ENCODE peak calls at places on chromosome 15, in eight cellular contexts. One of them, this sample, is unnamed.

GRCh38 chr15:95669146-95669922 is 661.2 kb upstream of the NR2F2 start:
- DNase-seq in glutamatergic neuron: no peak
- DNase-seq in GM10248: no peak
- DNase-seq in AG09319: no peak
- DNase-seq in GM12864: no peak
- DNase-seq in tibial nerve: no peak
- DNase-seq in cardiac fibroblast: peak; percentile 29
- DNase-seq in uterus: peak; percentile 20
- DNase-seq in this sample: no peak

GRCh38 chr15:58241872-58242271 is 103.7 kb downstream of the AQP9 start:
- DNase-seq in tibial nerve: no peak
- DNase-seq in uterus: no peak
- DNase-seq in cardiac fibroblast: no peak
- DNase-seq in GM10248: no peak
- DNase-seq in GM12864: no peak
- DNase-seq in glutamatergic neuron: no peak
- DNase-seq in AG09319: no peak
- DNase-seq in this sample: no peak

GRCh38 chr15:59384507-59384906 is 11.8 kb upstream of the MYO1E start:
- DNase-seq in GM12864: no peak
- DNase-seq in cardiac fibroblast: no peak
- DNase-seq in GM10248: peak; percentile 46
- DNase-seq in AG09319: no peak
- DNase-seq in uterus: no peak
- DNase-seq in tibial nerve: no peak
- DNase-seq in glutamatergic neuron: no peak
- DNase-seq in this sample: peak; percentile 11

GRCh38 chr15:72751751-72752455 is 31.7 kb downstream of the ADPGK start:
- DNase-seq in GM12864: no peak
- DNase-seq in uterus: no peak
- DNase-seq in glutamatergic neuron: no peak
- DNase-seq in cardiac fibroblast: peak; percentile 35
- DNase-seq in AG09319: no peak
- DNase-seq in GM10248: no peak
- DNase-seq in tibial nerve: peak; percentile 13
- DNase-seq in this sample: peak; percentile 8

GRCh38 chr15:75207618-75208500 is 6.2 kb downstream of the C15orf39 start:
- DNase-seq in glutamatergic neuron: no peak
- DNase-seq in cardiac fibroblast: no peak
- DNase-seq in tibial nerve: no peak
- DNase-seq in GM10248: no peak
- DNase-seq in GM12864: no peak
- DNase-seq in AG09319: no peak
- DNase-seq in uterus: no peak
- DNase-seq in this sample: no peak

GRCh38 chr15:70617076-70617910 is 146.1 kb downstream of the UACA start:
- DNase-seq in GM10248: no peak
- DNase-seq in tibial nerve: no peak
- DNase-seq in glutamatergic neuron: no peak
- DNase-seq in GM12864: no peak
- DNase-seq in uterus: no peak
- DNase-seq in cardiac fibroblast: peak; percentile 29
- DNase-seq in AG09319: no peak
- DNase-seq in this sample: no peak

GRCh38 chr15:68209735-68210408 is 4.7 kb upstream of the CALML4 start:
- DNase-seq in GM10248: peak; percentile 68
- DNase-seq in uterus: no peak
- DNase-seq in glutamatergic neuron: no peak
- DNase-seq in GM12864: peak; percentile 64
- DNase-seq in tibial nerve: no peak
- DNase-seq in cardiac fibroblast: no peak
- DNase-seq in AG09319: no peak
- DNase-seq in this sample: peak; percentile 67

GRCh38 chr15:89885611-89886010 is 8.2 kb downstream of the AP3S2 start:
- DNase-seq in GM12864: no peak
- DNase-seq in tibial nerve: no peak
- DNase-seq in uterus: no peak
- DNase-seq in cardiac fibroblast: no peak
- DNase-seq in AG09319: no peak
- DNase-seq in GM10248: no peak
- DNase-seq in glutamatergic neuron: no peak
- DNase-seq in this sample: no peak

GRCh38 chr15:99021027-99021624 is 13.5 kb upstream of the PGPEP1L start:
- DNase-seq in cardiac fibroblast: no peak
- DNase-seq in AG09319: no peak
- DNase-seq in uterus: no peak
- DNase-seq in glutamatergic neuron: no peak
- DNase-seq in GM12864: no peak
- DNase-seq in GM10248: no peak
- DNase-seq in tibial nerve: no peak
- DNase-seq in this sample: no peak

GRCh38 chr15:27414168-27414870 is 443.3 kb downstream of the GABRG3 start:
- DNase-seq in AG09319: no peak
- DNase-seq in GM10248: no peak
- DNase-seq in glutamatergic neuron: no peak
- DNase-seq in cardiac fibroblast: no peak
- DNase-seq in GM12864: no peak
- DNase-seq in uterus: no peak
- DNase-seq in tibial nerve: no peak
- DNase-seq in this sample: no peak

GRCh38 chr15:98331676-98332075 is 316.7 kb upstream of the IGF1R start:
- DNase-seq in uterus: no peak
- DNase-seq in glutamatergic neuron: no peak
- DNase-seq in tibial nerve: no peak
- DNase-seq in GM10248: no peak
- DNase-seq in AG09319: no peak
- DNase-seq in GM12864: no peak
- DNase-seq in cardiac fibroblast: no peak
- DNase-seq in this sample: no peak

GRCh38 chr15:89912674-89913396 is at the start of gene ARPIN:
- DNase-seq in AG09319: no peak
- DNase-seq in tibial nerve: peak; percentile 13
- DNase-seq in uterus: peak; percentile 30
- DNase-seq in GM12864: no peak
- DNase-seq in GM10248: no peak
- DNase-seq in cardiac fibroblast: peak; percentile 61
- DNase-seq in glutamatergic neuron: peak; percentile 78
- DNase-seq in this sample: peak; percentile 26

GRCh38 chr15:50415752-50416404 is 8.3 kb upstream of the USP8 start:
- DNase-seq in GM12864: no peak
- DNase-seq in glutamatergic neuron: no peak
- DNase-seq in AG09319: no peak
- DNase-seq in GM10248: no peak
- DNase-seq in tibial nerve: no peak
- DNase-seq in uterus: no peak
- DNase-seq in cardiac fibroblast: peak; percentile 10
- DNase-seq in this sample: no peak

GRCh38 chr15:73866881-73867410 is 6.4 kb upstream of the TBC1D21 start:
- DNase-seq in tibial nerve: no peak
- DNase-seq in AG09319: no peak
- DNase-seq in cardiac fibroblast: no peak
- DNase-seq in GM10248: no peak
- DNase-seq in glutamatergic neuron: no peak
- DNase-seq in uterus: no peak
- DNase-seq in GM12864: no peak
- DNase-seq in this sample: no peak

GRCh38 chr15:78950343-78950742 is 5.5 kb upstream of the CTSH start:
- DNase-seq in AG09319: no peak
- DNase-seq in GM10248: no peak
- DNase-seq in cardiac fibroblast: no peak
- DNase-seq in glutamatergic neuron: no peak
- DNase-seq in uterus: no peak
- DNase-seq in tibial nerve: no peak
- DNase-seq in GM12864: no peak
- DNase-seq in this sample: no peak

GRCh38 chr15:78947506-78947905 is 2.7 kb upstream of the CTSH start:
- DNase-seq in GM10248: no peak
- DNase-seq in tibial nerve: no peak
- DNase-seq in AG09319: no peak
- DNase-seq in GM12864: no peak
- DNase-seq in uterus: no peak
- DNase-seq in cardiac fibroblast: no peak
- DNase-seq in glutamatergic neuron: no peak
- DNase-seq in this sample: no peak

GRCh38 chr15:78949461-78949860 is 4.6 kb upstream of the CTSH start:
- DNase-seq in GM10248: no peak
- DNase-seq in GM12864: no peak
- DNase-seq in tibial nerve: no peak
- DNase-seq in cardiac fibroblast: no peak
- DNase-seq in AG09319: no peak
- DNase-seq in uterus: no peak
- DNase-seq in glutamatergic neuron: no peak
- DNase-seq in this sample: no peak

GRCh38 chr15:78951841-78952238 is 7.0 kb upstream of the CTSH start:
- DNase-seq in AG09319: no peak
- DNase-seq in GM12864: no peak
- DNase-seq in uterus: no peak
- DNase-seq in cardiac fibroblast: peak; percentile 60
- DNase-seq in GM10248: no peak
- DNase-seq in tibial nerve: no peak
- DNase-seq in glutamatergic neuron: no peak
- DNase-seq in this sample: no peak

GRCh38 chr15:78950906-78951840 is 6.3 kb upstream of the CTSH start:
- DNase-seq in GM12864: no peak
- DNase-seq in uterus: no peak
- DNase-seq in glutamatergic neuron: no peak
- DNase-seq in GM10248: no peak
- DNase-seq in cardiac fibroblast: peak; percentile 69
- DNase-seq in tibial nerve: no peak
- DNase-seq in AG09319: no peak
- DNase-seq in this sample: no peak
- TF ChIP-seq CTCF in GM12864: no peak
- TF ChIP-seq CTCF in uterus: no peak
- TF ChIP-seq CTCF in glutamatergic neuron: no peak
- TF ChIP-seq CTCF in GM10248: no peak
- TF ChIP-seq CTCF in cardiac fibroblast: peak; percentile 8
- TF ChIP-seq CTCF in tibial nerve: peak; percentile 38
- TF ChIP-seq CTCF in AG09319: peak; percentile 40
- TF ChIP-seq CTCF in this sample: no peak

GRCh38 chr15:44427756-44428724 is 611 bp downstream of the CTDSPL2 start:
- DNase-seq in GM12864: peak; percentile 5
- DNase-seq in uterus: no peak
- DNase-seq in tibial nerve: no peak
- DNase-seq in GM10248: no peak
- DNase-seq in cardiac fibroblast: peak; percentile 72
- DNase-seq in AG09319: peak; percentile 8
- DNase-seq in glutamatergic neuron: peak; percentile 71
- DNase-seq in this sample: no peak

GRCh38 chr15:44426975-44427755 is at the start of gene CTDSPL2:
- DNase-seq in GM10248: peak; percentile 94
- DNase-seq in cardiac fibroblast: peak; percentile 100
- DNase-seq in tibial nerve: peak; percentile 92
- DNase-seq in AG09319: peak; percentile 98
- DNase-seq in GM12864: peak; percentile 90
- DNase-seq in uterus: peak; percentile 98
- DNase-seq in glutamatergic neuron: peak; percentile 98
- DNase-seq in this sample: peak; percentile 96
- TF ChIP-seq CTCF in GM10248: peak; percentile 29
- TF ChIP-seq CTCF in cardiac fibroblast: no peak
- TF ChIP-seq CTCF in tibial nerve: peak; percentile 58
- TF ChIP-seq CTCF in AG09319: peak; percentile 39
- TF ChIP-seq CTCF in GM12864: peak; percentile 31
- TF ChIP-seq CTCF in uterus: peak; percentile 48
- TF ChIP-seq CTCF in glutamatergic neuron: peak; percentile 9
- TF ChIP-seq CTCF in this sample: no peak

DNA sequence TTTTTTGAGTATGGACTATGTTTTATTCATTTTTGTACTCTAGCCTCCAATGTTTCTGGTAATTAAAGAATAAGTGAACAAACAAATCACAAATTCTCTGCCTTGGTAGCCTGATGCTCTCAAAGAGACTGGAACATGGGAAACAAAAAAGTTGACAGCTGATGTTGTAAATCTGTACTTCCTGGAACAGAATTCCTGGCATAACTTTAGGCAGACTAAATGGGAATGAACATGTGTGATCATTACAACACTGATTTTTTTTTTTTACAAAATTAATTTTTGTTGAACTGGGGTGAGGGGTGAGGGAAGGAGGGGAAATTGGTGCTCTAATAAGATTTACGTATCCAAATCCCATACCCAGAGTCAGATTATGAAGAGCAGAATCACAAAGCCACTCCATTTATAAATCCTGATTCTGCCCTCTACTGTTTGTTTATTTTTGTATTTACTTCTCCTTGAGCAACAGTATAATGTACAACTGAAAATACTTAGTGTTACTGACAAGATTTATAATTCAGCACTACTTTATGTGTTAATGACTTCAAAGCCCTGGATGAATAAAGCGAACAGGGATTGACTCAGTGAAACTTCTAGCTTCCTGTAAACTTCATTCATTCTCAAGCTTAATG is 165.0 kb downstream of the FRMD5 start:
- DNase-seq in GM10248: no peak
- DNase-seq in glutamatergic neuron: no peak
- DNase-seq in cardiac fibroblast: peak; percentile 80
- DNase-seq in tibial nerve: no peak
- DNase-seq in GM12864: no peak
- DNase-seq in AG09319: no peak
- DNase-seq in uterus: no peak
- DNase-seq in this sample: no peak
- TF ChIP-seq CTCF in GM10248: no peak
- TF ChIP-seq CTCF in glutamatergic neuron: no peak
- TF ChIP-seq CTCF in cardiac fibroblast: no peak
- TF ChIP-seq CTCF in tibial nerve: no peak
- TF ChIP-seq CTCF in GM12864: no peak
- TF ChIP-seq CTCF in AG09319: no peak
- TF ChIP-seq CTCF in uterus: no peak
- TF ChIP-seq CTCF in this sample: no peak

GRCh38 chr15:55164284-55164683 is 32.5 kb downstream of the RSL24D1 start:
- DNase-seq in cardiac fibroblast: no peak
- DNase-seq in tibial nerve: no peak
- DNase-seq in AG09319: no peak
- DNase-seq in GM10248: no peak
- DNase-seq in uterus: no peak
- DNase-seq in glutamatergic neuron: no peak
- DNase-seq in GM12864: no peak
- DNase-seq in this sample: no peak

GRCh38 chr15:55170361-55170760 is 26.4 kb downstream of the RSL24D1 start:
- DNase-seq in AG09319: no peak
- DNase-seq in GM12864: no peak
- DNase-seq in uterus: no peak
- DNase-seq in tibial nerve: no peak
- DNase-seq in GM10248: no peak
- DNase-seq in glutamatergic neuron: no peak
- DNase-seq in cardiac fibroblast: no peak
- DNase-seq in this sample: no peak

DNA sequence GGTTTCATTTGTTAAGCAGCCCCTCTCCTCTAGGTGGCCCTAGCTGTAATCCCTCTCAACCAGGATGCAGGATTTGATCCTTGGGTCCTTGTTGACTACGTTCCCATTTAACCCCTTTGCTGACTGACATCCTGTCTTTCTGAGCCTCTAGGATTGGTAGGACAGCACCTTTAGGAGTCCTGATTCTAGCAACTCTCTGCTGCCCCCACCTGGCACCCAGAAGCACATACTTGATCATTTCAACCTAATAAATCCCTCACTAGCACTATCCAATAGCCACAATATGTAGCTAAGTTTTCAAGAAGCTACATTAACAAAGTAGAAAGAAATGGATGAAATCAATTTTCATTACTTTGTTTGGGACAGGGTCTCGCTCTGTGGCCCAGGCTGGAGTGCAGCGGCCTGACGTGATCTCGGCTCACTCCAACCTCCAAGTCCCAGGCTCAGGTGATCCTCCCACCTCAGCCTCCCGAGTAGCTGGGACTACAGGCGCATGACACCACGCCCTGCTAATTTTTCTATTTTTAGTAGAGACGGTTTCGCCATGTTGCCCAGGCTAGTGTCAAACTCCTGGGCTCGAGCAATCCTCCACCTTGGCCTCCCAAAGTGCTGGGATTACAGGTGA is 28.3 kb downstream of the RSL24D1 start:
- DNase-seq in GM10248: peak; percentile 61
- DNase-seq in tibial nerve: peak; percentile 8
- DNase-seq in glutamatergic neuron: peak; percentile 76
- DNase-seq in uterus: no peak
- DNase-seq in AG09319: peak; percentile 18
- DNase-seq in cardiac fibroblast: peak; percentile 77
- DNase-seq in GM12864: peak; percentile 36
- DNase-seq in this sample: peak; percentile 72
- TF ChIP-seq CTCF in GM10248: peak; percentile 83
- TF ChIP-seq CTCF in tibial nerve: peak; percentile 38
- TF ChIP-seq CTCF in glutamatergic neuron: peak; percentile 81
- TF ChIP-seq CTCF in uterus: peak; percentile 39
- TF ChIP-seq CTCF in AG09319: peak; percentile 85
- TF ChIP-seq CTCF in cardiac fibroblast: peak; percentile 88
- TF ChIP-seq CTCF in GM12864: peak; percentile 86
- TF ChIP-seq CTCF in this sample: peak; percentile 94